ENCODE peak calls at places on chromosomes 3 and 15, in four cellular contexts. S, V, Z and T are unnamed samples.

GRCh38 chr3:75144396-75144795 is 519.7 kb upstream of the FRG2C start:
- DNase-seq in S (no peak), V (no peak), Z (no peak), T (no peak)

GRCh38 chr3:64216706-64217105 is 8.6 kb downstream of the PRICKLE2 start:
- DNase-seq in S (no peak), V (peak; percentile 62), Z (peak; percentile 51), T (no peak)

GRCh38 chr3:127134887-127135240 is 58.1 kb upstream of the PRR23E start:
- DNase-seq in S (no peak), V (no peak), Z (no peak), T (no peak)

GRCh38 chr15:85618956-85619491 is 175.7 kb downstream of the KLHL25 start:
- DNase-seq in S (peak; percentile 86), V (peak; percentile 96), Z (peak; percentile 47), T (peak; percentile 94)

GRCh38 chr15:63891763-63892123 is 58.0 kb upstream of the HERC1 start:
- DNase-seq in S (no peak), V (no peak), Z (no peak), T (no peak)

GRCh38 chr15:76199106-76200082 is 111.9 kb downstream of the ETFA start:
- DNase-seq in S (peak; percentile 50), V (no peak), Z (no peak), T (no peak)

GRCh38 chr3:65170357-65171090 is 482.7 kb upstream of the ADAMTS9 start:
- DNase-seq in S (peak; percentile 79), V (peak; percentile 59), Z (peak; percentile 24), T (peak; percentile 95)

GRCh38 chr15:40287968-40288367 is 5.1 kb upstream of the ANKRD63 start:
- DNase-seq in S (no peak), V (no peak), Z (no peak), T (no peak)

GRCh38 chr15:42151012-42151615 is 5.3 kb downstream of the PLA2G4F start:
- DNase-seq in S (no peak), V (no peak), Z (no peak), T (no peak)

GRCh38 chr3:194572944-194573491 is 60.2 kb downstream of the TMEM44 start:
- DNase-seq in S (no peak), V (no peak), Z (no peak), T (no peak)

GRCh38 chr3:98884675-98885371 is 16.7 kb downstream of the DCBLD2 start:
- DNase-seq in S (no peak), V (peak; percentile 49), Z (no peak), T (no peak)

GRCh38 chr3:108008931-108009635 is 81.7 kb downstream of the CD47 start:
- DNase-seq in S (no peak), V (peak; percentile 31), Z (no peak), T (no peak)

GRCh38 chr3:54999159-54999558 is 71.3 kb upstream of the LRTM1 start:
- DNase-seq in S (no peak), V (no peak), Z (no peak), T (peak; percentile 66)

GRCh38 chr3:156332304-156332703 is 211.9 kb downstream of the KCNAB1 start:
- DNase-seq in S (no peak), V (no peak), Z (no peak), T (no peak)

GRCh38 chr3:4988815-4989648 is 9.8 kb downstream of the BHLHE40 start:
- DNase-seq in S (peak; percentile 56), V (no peak), Z (peak; percentile 88), T (peak; percentile 92)

GRCh38 chr3:33908209-33908851 is 109.9 kb downstream of the PDCD6IP start:
- DNase-seq in S (no peak), V (no peak), Z (no peak), T (no peak)

GRCh38 chr3:190012784-190013183 is 107.9 kb downstream of the P3H2 start:
- DNase-seq in S (no peak), V (no peak), Z (no peak), T (no peak)

GRCh38 chr15:57376695-57377477 is 581 bp downstream of the CGNL1 start:
- DNase-seq in S (peak; percentile 70), V (peak; percentile 39), Z (peak; percentile 42), T (no peak)

GRCh38 chr3:107574650-107575049 is 51.9 kb downstream of the BBX start:
- DNase-seq in S (no peak), V (peak; percentile 66), Z (no peak), T (no peak)

GRCh38 chr15:39130556-39131379 is 450.1 kb upstream of the THBS1 start:
- DNase-seq in S (no peak), V (peak; percentile 94), Z (no peak), T (no peak)

GRCh38 chr3:98151241-98151640 is 4.0 kb downstream of the OR5H14 start:
- DNase-seq in S (no peak), V (no peak), Z (no peak), T (no peak)

GRCh38 chr3:17967953-17968352 is 225.5 kb upstream of the TBC1D5 start:
- DNase-seq in S (no peak), V (no peak), Z (no peak), T (no peak)

GRCh38 chr15:57411945-57412768 is 35.9 kb downstream of the CGNL1 start:
- DNase-seq in S (no peak), V (no peak), Z (no peak), T (no peak)

GRCh38 chr3:53525765-53526761 is 31.7 kb downstream of the CACNA1D start:
- DNase-seq in S (no peak), V (no peak), Z (no peak), T (no peak)

GRCh38 chr15:74614744-74615312 is 808 bp upstream of the CLK3 start:
- DNase-seq in S (peak; percentile 69), V (no peak), Z (peak; percentile 71), T (no peak)

GRCh38 chr15:78049691-78050440 is 27.6 kb downstream of the TBC1D2B start:
- DNase-seq in S (no peak), V (no peak), Z (no peak), T (no peak)

GRCh38 chr3:34394978-34395748 is 596.7 kb downstream of the PDCD6IP start:
- DNase-seq in S (no peak), V (no peak), Z (no peak), T (no peak)

GRCh38 chr3:61663728-61664492 is 102.5 kb downstream of the PTPRG start:
- DNase-seq in S (no peak), V (no peak), Z (no peak), T (no peak)

GRCh38 chr3:123688241-123688747 is 103.4 kb upstream of the HACD2 start:
- DNase-seq in S (no peak), V (peak; percentile 82), Z (no peak), T (no peak)

GRCh38 chr3:122183893-122184590 is 574 bp downstream of the CASR start:
- DNase-seq in S (no peak), V (no peak), Z (no peak), T (no peak)

GRCh38 chr3:125589743-125590142 is 5.6 kb downstream of the OSBPL11 start:
- DNase-seq in S (no peak), V (no peak), Z (no peak), T (no peak)

GRCh38 chr3:133112666-133113065 is 74.5 kb downstream of the TMEM108 start:
- DNase-seq in S (no peak), V (no peak), Z (no peak), T (no peak)

GRCh38 chr3:176987901-176988300 is 209.4 kb downstream of the TBL1XR1 start:
- DNase-seq in S (no peak), V (no peak), Z (no peak), T (no peak)

GRCh38 chr15:37967788-37968187 is 33.3 kb downstream of the TMCO5A start:
- DNase-seq in S (no peak), V (no peak), Z (no peak), T (no peak)

GRCh38 chr3:188037116-188037718 is 116.7 kb upstream of the LPP start:
- DNase-seq in S (no peak), V (peak; percentile 43), Z (no peak), T (no peak)

GRCh38 chr15:63759752-63760151 is 74.0 kb downstream of the HERC1 start:
- DNase-seq in S (no peak), V (no peak), Z (no peak), T (no peak)

GRCh38 chr3:177251756-177252155 is 54.5 kb upstream of the TBL1XR1 start:
- DNase-seq in S (no peak), V (no peak), Z (no peak), T (no peak)

GRCh38 chr15:91948001-91948608 is 94.6 kb downstream of the SLCO3A1 start:
- DNase-seq in S (no peak), V (no peak), Z (peak; percentile 42), T (no peak)

GRCh38 chr3:137032465-137033120 is 74.8 kb downstream of the IL20RB start:
- DNase-seq in S (peak; percentile 96), V (peak; percentile 86), Z (peak; percentile 75), T (peak; percentile 95)

DNA sequence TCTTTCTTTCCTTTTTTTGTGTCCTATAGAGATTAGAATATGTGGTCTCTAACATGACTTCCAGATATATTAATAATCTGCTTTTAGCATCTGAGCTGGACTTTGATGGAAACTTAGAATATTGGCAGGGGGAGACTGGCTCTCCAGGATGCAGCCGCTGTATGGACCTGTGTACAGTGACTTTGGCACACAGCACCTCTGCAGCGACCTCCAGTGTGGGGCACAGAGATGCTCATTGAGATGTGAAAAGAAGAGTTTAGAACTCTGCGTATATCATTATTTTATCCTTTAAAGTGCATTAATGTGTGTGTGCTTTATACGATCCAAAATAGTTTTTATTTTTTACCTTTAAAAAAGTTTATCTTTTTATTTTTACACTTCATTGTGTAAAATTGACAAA is 18.3 kb downstream of the CFAP161 start:
- DNase-seq in S (no peak), V (no peak), Z (no peak), T (peak; percentile 47)
- TF ChIP-seq CTCF in S (no peak), V (no peak), Z (no peak), T (no peak)

GRCh38 chr3:183253364-183253960 is 409 bp downstream of the B3GNT5 start:
- DNase-seq in S (peak; percentile 48), V (peak; percentile 71), Z (peak; percentile 75), T (no peak)
- TF ChIP-seq POLR2A in S (no peak), V (no peak), Z (peak; percentile 3), T (no peak)

DNA sequence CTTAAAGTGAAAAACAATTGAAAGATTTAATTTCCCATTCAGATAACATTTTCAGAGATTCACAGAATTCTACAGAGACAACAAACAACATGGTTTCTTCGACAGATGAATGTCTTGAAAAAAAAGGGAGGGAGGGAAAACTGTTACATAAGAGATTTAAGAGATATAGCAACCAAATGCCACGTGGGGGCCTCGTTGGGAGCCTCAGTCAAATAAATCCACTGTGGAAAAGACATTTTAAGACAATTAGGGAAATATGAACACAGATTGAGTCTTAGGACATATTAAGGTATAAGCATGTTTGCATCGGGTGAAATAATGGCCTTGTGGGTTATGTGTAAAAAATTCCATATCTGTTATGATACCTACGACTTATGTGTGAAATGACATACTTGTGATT is 5.0 kb upstream of the PRRT3 start:
- DNase-seq in S (no peak), V (peak; percentile 23), Z (no peak), T (no peak)
- TF ChIP-seq CTCF in S (no peak), V (no peak), Z (no peak), T (no peak)

GRCh38 chr3:81995334-81995733 is 233.9 kb upstream of the GBE1 start:
- DNase-seq in S (no peak), V (no peak), Z (no peak), T (no peak)
- TF ChIP-seq POLR2A in S (no peak), V (no peak), Z (no peak), T (no peak)

GRCh38 chr15:36449662-36450145 is 129.7 kb upstream of the CDIN1 start:
- DNase-seq in S (no peak), V (no peak), Z (no peak), T (no peak)

GRCh38 chr15:36448418-36448817 is 131.0 kb upstream of the CDIN1 start:
- DNase-seq in S (no peak), V (no peak), Z (no peak), T (no peak)

GRCh38 chr15:36447373-36447772 is 132.1 kb upstream of the CDIN1 start:
- DNase-seq in S (no peak), V (no peak), Z (no peak), T (no peak)

GRCh38 chr15:36449084-36449661 is 130.3 kb upstream of the CDIN1 start:
- DNase-seq in S (no peak), V (no peak), Z (no peak), T (no peak)
- TF ChIP-seq CTCF in S (no peak), V (no peak), Z (no peak), T (no peak)